ENCODE peak calls at places on chromosomes 11 and 22, in nine cellular contexts. S is GM23248; F is left ventricle myocardium inferior; A is ovary; C is effector memory CD4-positive, alpha-beta T cell; M is heart right ventricle; Z is neural progenitor cell; T is tibial artery; I is adrenal gland. O is an unnamed sample.

GRCh38 chr11:110897035-110897434 is 184.8 kb upstream of the ARHGAP20 start:
- DNase-seq in S (peak; percentile 90), F (no peak), A (no peak), C (no peak), M (no peak), Z (no peak), T (no peak), I (no peak), O (no peak)

GRCh38 chr11:795638-796564 is 2.2 kb downstream of the SLC25A22 start:
- DNase-seq in S (peak; percentile 96), F (peak; percentile 77), A (peak; percentile 80), C (peak; percentile 62), M (peak; percentile 73), Z (no peak), T (peak; percentile 89), I (peak; percentile 89), O (peak; percentile 91)

GRCh38 chr11:102600666-102601065 is 24.5 kb downstream of the MMP20 start:
- DNase-seq in S (peak; percentile 21), F (no peak), A (no peak), C (no peak), M (no peak), Z (no peak), T (no peak), I (no peak), O (no peak)

GRCh38 chr11:27705873-27706820 is 5.9 kb upstream of the BDNF start:
- DNase-seq in S (peak; percentile 56), F (no peak), A (no peak), C (no peak), M (no peak), Z (peak; percentile 62), T (no peak), I (peak; percentile 35), O (no peak)

GRCh38 chr11:77441409-77441808 is 32.5 kb downstream of the PAK1 start:
- DNase-seq in S (no peak), F (no peak), A (no peak), C (no peak), M (no peak), Z (no peak), T (no peak), I (no peak), O (no peak)

GRCh38 chr11:69297926-69298777 is 4.2 kb downstream of the MYEOV start:
- DNase-seq in S (peak; percentile 86), F (peak; percentile 82), A (no peak), C (no peak), M (peak; percentile 78), Z (no peak), T (peak; percentile 87), I (peak; percentile 85), O (peak; percentile 91)

GRCh38 chr11:101407324-101407723 is 176.5 kb downstream of the TRPC6 start:
- DNase-seq in S (peak; percentile 67), F (no peak), A (no peak), C (no peak), M (no peak), Z (no peak), T (no peak), I (no peak), O (no peak)

GRCh38 chr11:73047773-73048371 is 94.2 kb downstream of the FCHSD2 start:
- DNase-seq in S (no peak), F (no peak), A (no peak), C (no peak), M (no peak), Z (no peak), T (no peak), I (no peak), O (no peak)

GRCh38 chr11:95674669-95675358 is 114.8 kb downstream of the FAM76B start:
- DNase-seq in S (no peak), F (no peak), A (no peak), C (no peak), M (no peak), Z (no peak), T (no peak), I (no peak), O (no peak)

GRCh38 chr22:43270314-43270908 is 72.8 kb downstream of the SCUBE1 start:
- DNase-seq in S (no peak), F (no peak), A (no peak), C (no peak), M (no peak), Z (peak; percentile 50), T (no peak), I (no peak), O (no peak)

GRCh38 chr22:30195245-30196140 is 51.1 kb downstream of the LIF start:
- DNase-seq in S (peak; percentile 22), F (no peak), A (no peak), C (no peak), M (no peak), Z (no peak), T (no peak), I (no peak), O (no peak)

GRCh38 chr11:35662649-35663407 is at the start of gene TRIM44:
- DNase-seq in S (peak; percentile 92), F (peak; percentile 87), A (peak; percentile 80), C (peak; percentile 60), M (peak; percentile 87), Z (peak; percentile 74), T (peak; percentile 92), I (peak; percentile 87), O (peak; percentile 94)

GRCh38 chr11:126341760-126342161 is 13.7 kb upstream of the ST3GAL4 start:
- DNase-seq in S (peak; percentile 81), F (no peak), A (peak; percentile 10), C (no peak), M (no peak), Z (no peak), T (no peak), I (no peak), O (no peak)

GRCh38 chr11:107385361-107385982 is 72.2 kb downstream of the CWF19L2 start:
- DNase-seq in S (peak; percentile 56), F (no peak), A (no peak), C (no peak), M (no peak), Z (no peak), T (no peak), I (no peak), O (no peak)

GRCh38 chr22:18987765-18988164 is 51.7 kb upstream of the PRODH start:
- DNase-seq in S (peak; percentile 5), F (no peak), A (no peak), C (no peak), M (no peak), Z (peak; percentile 62), T (no peak), I (no peak), O (no peak)

GRCh38 chr11:130891326-130891725 is 25.0 kb downstream of the SNX19 start:
- DNase-seq in S (peak; percentile 21), F (no peak), A (no peak), C (no peak), M (no peak), Z (no peak), T (no peak), I (no peak), O (no peak)

GRCh38 chr11:65532388-65533064 is 7.6 kb downstream of the SCYL1 start:
- DNase-seq in S (no peak), F (no peak), A (peak; percentile 39), C (no peak), M (no peak), Z (no peak), T (no peak), I (peak; percentile 35), O (no peak)

GRCh38 chr11:47215366-47215925 is 672 bp downstream of the DDB2 start:
- DNase-seq in S (peak; percentile 33), F (no peak), A (no peak), C (no peak), M (no peak), Z (peak; percentile 34), T (no peak), I (no peak), O (no peak)

GRCh38 chr11:85947431-85948272 is 92.5 kb downstream of the CCDC83 start:
- DNase-seq in S (peak; percentile 95), F (no peak), A (peak; percentile 59), C (no peak), M (no peak), Z (no peak), T (no peak), I (no peak), O (no peak)

GRCh38 chr11:33704240-33705002 is 3.8 kb upstream of the C11orf91 start:
- DNase-seq in S (peak; percentile 15), F (no peak), A (no peak), C (no peak), M (no peak), Z (no peak), T (no peak), I (no peak), O (no peak)
- H3K27ac ChIP-seq in S (peak overlapping the region; percentile 94), F (peak overlapping the region; percentile 89), A (no peak overlapping the region), C (no peak overlapping the region), M (peak overlapping the region; percentile 91), Z (no peak overlapping the region), T (no peak overlapping the region), I (peak overlapping the region; percentile 7), O (peak overlapping the region; percentile 94)

DNA sequence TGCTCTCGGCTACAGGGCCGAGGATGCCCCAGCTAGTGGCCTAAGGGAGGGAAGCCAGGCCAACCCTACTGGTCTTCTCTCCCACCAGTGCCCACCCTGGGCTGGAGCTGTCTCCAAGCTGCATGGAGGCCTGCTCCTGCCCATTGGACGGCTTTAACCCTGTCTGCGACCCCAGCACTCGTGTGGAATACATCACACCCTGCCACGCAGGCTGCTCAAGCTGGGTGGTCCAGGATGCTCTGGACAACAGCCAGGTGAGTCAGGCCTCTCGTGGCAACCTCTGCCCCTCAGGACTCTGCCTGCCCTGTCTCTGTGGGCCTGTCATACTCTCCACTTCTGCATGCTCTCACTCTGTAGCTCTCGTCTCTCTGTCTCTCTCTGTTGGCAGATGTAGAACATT is 44.1 kb upstream of the TPBGL start:
- DNase-seq in S (no peak), F (no peak), A (no peak), C (no peak), M (no peak), Z (no peak), T (peak; percentile 62), I (no peak), O (no peak)
- H3K27me3 ChIP-seq in S (peaks cover 37% of the 10 kb centered on the region), F (no peaks in the 10 kb centered on the region), A (no peaks in the 10 kb centered on the region), C (no peaks in the 10 kb centered on the region), M (no peaks in the 10 kb centered on the region), Z (no peaks in the 10 kb centered on the region), T (no peaks in the 10 kb centered on the region), I (no peaks in the 10 kb centered on the region), O (no peaks in the 10 kb centered on the region)

DNA sequence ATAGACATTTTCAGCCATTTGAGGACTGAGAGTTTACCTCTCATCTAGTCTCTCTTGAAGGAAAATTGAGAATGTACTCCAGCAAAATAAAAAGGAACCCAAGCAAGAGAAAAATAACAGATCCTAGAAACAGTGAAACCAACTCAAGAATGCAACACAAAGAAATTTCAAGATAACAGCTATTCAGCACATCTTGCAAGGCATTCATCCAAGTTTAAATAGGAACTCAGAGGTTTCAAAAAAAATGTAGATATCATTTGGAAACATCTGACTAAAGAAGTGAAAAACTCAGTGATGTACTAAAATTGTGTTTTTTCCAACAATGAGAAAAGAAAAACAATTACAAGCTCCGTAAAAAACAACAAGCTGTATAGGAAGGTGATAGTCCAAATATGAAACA is 76.4 kb downstream of the TMEM135 start:
- DNase-seq in S (peak; percentile 9), F (no peak), A (no peak), C (no peak), M (no peak), Z (no peak), T (no peak), I (no peak), O (no peak)
- H3K27ac ChIP-seq in S (no peak overlapping the region), F (no peak overlapping the region), A (no peak overlapping the region), C (no peak overlapping the region), M (no peak overlapping the region), Z (no peak overlapping the region), T (no peak overlapping the region), I (no peak overlapping the region), O (no peak overlapping the region)

DNA sequence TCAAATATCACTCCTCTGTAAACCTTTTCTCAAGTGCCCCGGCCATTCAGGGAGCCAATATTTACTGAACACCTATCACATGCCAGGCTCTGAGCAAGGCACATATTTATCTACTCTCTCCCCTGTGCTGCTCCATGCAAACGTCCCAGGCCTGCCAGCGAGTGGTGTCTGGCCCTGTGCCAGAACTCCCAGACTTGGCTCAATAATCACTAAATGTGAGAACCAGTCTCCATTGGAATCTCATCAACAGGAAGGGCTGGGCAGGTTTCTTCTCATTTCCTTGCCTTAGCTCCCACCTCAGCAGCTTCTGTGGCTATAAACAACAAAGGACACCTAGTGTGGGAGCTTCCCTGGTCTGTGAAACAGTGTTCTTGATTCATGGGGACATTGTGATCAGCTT is 21.7 kb downstream of the RASSF10 start:
- DNase-seq in S (no peak), F (peak; percentile 58), A (no peak), C (no peak), M (peak; percentile 62), Z (no peak), T (no peak), I (peak; percentile 34), O (peak; percentile 62)
- H3K27me3 ChIP-seq in S (peaks cover 62% of the 10 kb centered on the region), F (peaks cover 36% of the 10 kb centered on the region), A (no peaks in the 10 kb centered on the region), C (no peaks in the 10 kb centered on the region), M (no peaks in the 10 kb centered on the region), Z (no peaks in the 10 kb centered on the region), T (no peaks in the 10 kb centered on the region), I (peaks cover 5% of the 10 kb centered on the region), O (no peaks in the 10 kb centered on the region)

O was measured in right cardiac atrium.